ENCODE peak calls at places on chromosomes 1 and 21, in seven cellular contexts. D, G, T, Q, R, X and L are unnamed samples.

GRCh38 chr1:226571901-226572300 is 23.3 kb downstream of the STUM start:
- DNase-seq in D (no peak), R (no peak), X (no peak), Q (no peak), G (no peak), T (no peak), L (no peak)

GRCh38 chr1:10796029-10796944 is at the start of gene CASZ1:
- DNase-seq in Q (peak; percentile 50), T (peak; percentile 71), D (peak; percentile 86), G (no peak), R (peak; percentile 86), X (peak; percentile 77), L (no peak)

GRCh38 chr1:233216009-233216408 is 79.5 kb downstream of the PCNX2 start:
- DNase-seq in R (no peak), X (no peak), D (no peak), G (no peak), T (no peak), Q (no peak), L (no peak)

GRCh38 chr1:185603158-185603557 is 131.0 kb upstream of the HMCN1 start:
- DNase-seq in Q (no peak), D (no peak), X (no peak), G (no peak), R (no peak), T (no peak), L (no peak)

GRCh38 chr1:57848406-57848805 is 424.5 kb upstream of the DAB1 start:
- DNase-seq in X (no peak), T (peak; percentile 40), G (no peak), R (peak; percentile 2), Q (no peak), D (no peak), L (no peak)

GRCh38 chr1:202692959-202693555 is 17.2 kb downstream of the SYT2 start:
- DNase-seq in G (peak; percentile 59), Q (no peak), X (peak; percentile 89), T (peak; percentile 65), R (peak; percentile 72), D (peak; percentile 68), L (no peak)

GRCh38 chr1:52424238-52424637 is 19.8 kb downstream of the PRPF38A start:
- DNase-seq in R (peak; percentile 16), D (no peak), T (no peak), X (no peak), G (no peak), Q (no peak), L (no peak)

GRCh38 chr1:6330410-6330827 is 63.1 kb downstream of the ACOT7 start:
- DNase-seq in X (no peak), R (peak; percentile 34), T (no peak), D (no peak), Q (peak; percentile 65), G (no peak), L (no peak)

GRCh38 chr1:23567996-23568607 is 8.8 kb upstream of the ID3 start:
- DNase-seq in Q (no peak), X (peak; percentile 65), D (peak; percentile 54), R (no peak), G (no peak), T (no peak), L (no peak)

GRCh38 chr1:106022312-106022902 is 1034.1 kb upstream of the PRMT6 start:
- DNase-seq in Q (no peak), T (no peak), R (peak; percentile 0), G (no peak), D (no peak), X (no peak), L (no peak)

GRCh38 chr1:13556224-13556764 is 27.3 kb upstream of the PDPN start:
- DNase-seq in G (no peak), T (no peak), Q (no peak), D (no peak), X (no peak), R (no peak), L (no peak)

GRCh38 chr1:43997979-43998378 is 6.6 kb downstream of the CCDC24 start:
- DNase-seq in T (no peak), X (no peak), R (no peak), D (no peak), G (no peak), Q (no peak), L (no peak)

GRCh38 chr21:42527489-42528158 is 14.0 kb downstream of the SLC37A1 start:
- DNase-seq in Q (no peak), T (no peak), R (peak; percentile 22), D (no peak), X (no peak), G (peak; percentile 50), L (no peak)

GRCh38 chr1:15417365-15417934 is 7.8 kb downstream of the EFHD2 start:
- DNase-seq in D (no peak), X (no peak), Q (no peak), T (peak; percentile 62), G (no peak), R (peak; percentile 76), L (peak; percentile 90)

GRCh38 chr1:209839875-209840491 is 12.2 kb downstream of the UTP25 start:
- DNase-seq in G (no peak), T (peak; percentile 97), D (no peak), R (peak; percentile 91), X (no peak), Q (peak; percentile 76), L (no peak)

GRCh38 chr1:209840611-209841010 is 12.8 kb downstream of the UTP25 start:
- DNase-seq in Q (no peak), T (no peak), G (no peak), X (no peak), R (no peak), D (no peak), L (no peak)

GRCh38 chr1:209849388-209849787 is 21.6 kb downstream of the UTP25 start:
- DNase-seq in T (no peak), G (no peak), X (no peak), R (no peak), D (no peak), Q (no peak), L (no peak)

GRCh38 chr1:209845405-209845725 is 17.6 kb downstream of the UTP25 start:
- DNase-seq in X (no peak), Q (no peak), T (no peak), G (no peak), R (no peak), D (no peak), L (no peak)

DNA sequence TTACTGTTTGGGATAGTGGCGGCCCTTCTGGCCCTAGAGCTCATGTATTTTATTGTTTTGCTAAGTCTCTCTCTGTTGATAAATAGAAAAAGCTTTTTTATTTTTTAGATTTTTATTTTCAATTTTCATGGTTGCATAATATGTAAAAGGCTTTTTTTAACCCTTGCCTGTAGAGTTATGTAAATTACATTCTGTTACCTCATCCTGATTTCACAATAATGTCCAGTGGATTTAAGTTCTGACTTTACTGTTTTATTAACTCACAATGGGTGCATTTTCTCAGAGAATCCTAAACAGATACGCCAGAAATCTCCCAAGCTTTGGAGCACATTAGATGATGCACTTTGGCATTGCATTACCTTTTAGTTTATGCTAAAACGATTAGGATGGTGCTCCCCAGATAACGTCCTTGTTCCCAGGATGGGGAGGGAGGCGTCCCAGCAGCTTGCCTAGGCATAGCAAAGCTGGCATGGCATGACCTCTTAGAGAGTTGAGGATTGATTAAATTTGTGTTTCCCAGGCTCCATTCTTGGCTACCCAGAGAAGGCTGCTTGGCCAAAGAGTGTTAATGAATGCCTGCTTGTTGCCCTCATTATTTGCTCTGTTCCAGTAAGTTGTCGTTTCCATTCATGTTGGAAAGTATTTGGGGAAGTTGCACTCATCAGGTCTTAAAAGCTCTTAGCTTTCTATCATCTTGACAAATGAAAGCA is 17.1 kb downstream of the UTP25 start:
- DNase-seq in Q (no peak), X (no peak), T (no peak), D (no peak), R (peak; percentile 37), G (no peak), L (no peak)
- TF ChIP-seq CTCF in Q (no peak), X (no peak), T (no peak), D (no peak), R (no peak), G (no peak), L (no peak)

GRCh38 chr1:18920931-18921330 is 18.6 kb upstream of the ALDH4A1 start:
- DNase-seq in X (no peak), R (no peak), T (no peak), Q (no peak), D (no peak), G (no peak), L (no peak)

GRCh38 chr1:18919949-18920348 is 17.6 kb upstream of the ALDH4A1 start:
- DNase-seq in T (no peak), Q (no peak), G (no peak), R (no peak), D (no peak), X (no peak), L (no peak)

GRCh38 chr1:18922848-18923475 is 20.6 kb upstream of the ALDH4A1 start:
- DNase-seq in T (no peak), G (no peak), X (no peak), Q (no peak), D (no peak), R (no peak), L (no peak)

GRCh38 chr1:18922319-18922726 is 20.0 kb upstream of the ALDH4A1 start:
- DNase-seq in Q (peak; percentile 70), D (peak; percentile 92), R (peak; percentile 96), T (peak; percentile 78), G (no peak), X (no peak), L (no peak)

DNA sequence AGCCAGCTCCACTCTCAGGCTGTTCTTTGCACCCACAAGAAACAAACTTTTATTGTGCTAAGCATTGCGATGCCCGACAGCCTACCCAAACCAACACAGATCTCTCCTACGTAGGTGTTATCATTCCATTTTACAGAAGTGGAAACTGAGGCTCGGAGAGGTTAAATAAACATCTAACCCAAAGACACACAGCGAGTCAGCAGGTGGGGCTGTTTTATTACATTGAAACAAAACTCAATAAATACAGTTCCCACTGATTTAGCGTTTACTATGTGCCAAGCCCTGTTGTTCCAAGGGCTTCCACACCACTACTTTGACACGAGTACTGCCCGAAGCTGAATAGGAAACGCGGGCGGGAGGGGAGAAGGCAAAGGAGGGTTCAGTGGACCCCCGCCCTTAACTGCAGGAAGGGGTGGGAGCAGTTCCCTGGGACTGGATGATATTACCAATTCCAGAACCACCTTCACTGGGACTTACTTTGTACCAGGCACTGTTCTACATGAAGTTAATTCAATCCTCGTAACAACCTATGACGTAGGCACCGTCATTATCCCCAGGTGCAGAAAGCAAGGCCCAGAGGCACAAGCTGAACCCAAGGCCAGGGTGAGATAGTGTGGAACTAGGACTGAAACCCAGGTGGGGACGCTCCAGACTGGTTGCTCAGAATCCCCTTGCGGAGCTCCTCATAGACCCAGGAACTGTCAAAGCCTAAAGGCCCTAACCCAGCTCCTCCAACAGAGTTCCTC is 19.3 kb upstream of the ALDH4A1 start:
- DNase-seq in X (no peak), R (no peak), T (no peak), Q (no peak), D (peak; percentile 46), G (no peak), L (no peak)
- TF ChIP-seq CTCF in X (no peak), R (no peak), T (peak; percentile 17), Q (peak; percentile 17), D (peak; percentile 37), G (no peak), L (no peak)

DNA sequence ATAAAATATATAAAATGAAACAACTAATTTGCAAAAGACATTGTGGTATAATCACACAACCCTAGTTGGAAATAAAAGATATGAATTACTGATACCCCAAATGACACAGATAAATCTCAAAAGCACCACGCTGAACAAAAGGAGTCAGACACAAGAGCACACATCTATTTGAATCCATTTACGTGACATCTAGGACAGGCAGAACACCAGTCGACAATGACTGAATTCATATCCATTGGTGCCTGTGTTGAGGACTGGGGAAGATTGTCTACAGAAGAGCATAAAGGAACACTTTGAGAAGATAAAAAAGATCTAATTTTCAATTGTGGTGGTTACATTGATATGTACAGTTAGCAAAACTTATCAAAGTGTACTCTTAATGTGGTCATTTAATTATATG is 874.1 kb downstream of the LTN1 start:
- DNase-seq in G (no peak), Q (no peak), X (no peak), R (no peak), D (no peak), T (no peak), L (no peak)
- TF ChIP-seq CTCF in G (no peak), Q (no peak), X (no peak), R (no peak), D (no peak), T (no peak), L (no peak)

GRCh38 chr1:101136739-101137138 is 100.1 kb upstream of the S1PR1 start:
- DNase-seq in D (peak; percentile 25), T (peak; percentile 34), X (no peak), R (no peak), G (no peak), Q (no peak), L (no peak)
- TF ChIP-seq CTCF in D (peak; percentile 58), T (peak; percentile 48), X (no peak), R (no peak), G (peak; percentile 52), Q (no peak), L (no peak)